ENCODE peak calls at places on chromosomes 11 and 22, in four cellular contexts. M is NCI-H2081, N is GM18507, W is GM06990. E is an unnamed sample.

GRCh38 chr22:35425546-35425945 is 25.6 kb downstream of the MCM5 start:
- DNase-seq in M (no peak), N (no peak), W (no peak), E (no peak)

GRCh38 chr22:26484360-26484706 is 656 bp downstream of the SRRD start:
- DNase-seq in M (no peak), N (no peak), W (no peak), E (no peak)

GRCh38 chr11:65873280-65874156 is 918 bp upstream of the EFEMP2 start:
- DNase-seq in M (peak), N (peak), W (peak), E (peak)

GRCh38 chr11:9040410-9040809 is 36.6 kb upstream of the NRIP3 start:
- DNase-seq in M (no peak), N (no peak), W (no peak), E (no peak)

GRCh38 chr11:71203681-71204080 is 48.7 kb downstream of the SHANK2 start:
- DNase-seq in M (no peak), N (no peak), W (no peak), E (no peak)

GRCh38 chr22:38697055-38697980 is 3.4 kb downstream of the JOSD1 start:
- DNase-seq in M (no peak), N (no peak), W (no peak), E (no peak)

GRCh38 chr11:98601181-98601773 is 419.5 kb upstream of the CNTN5 start:
- DNase-seq in M (no peak), N (no peak), W (no peak), E (peak)

GRCh38 chr11:107017433-107018227 is 646 bp downstream of the GUCY1A2 start:
- DNase-seq in M (peak), N (no peak), W (peak), E (no peak)

E was measured in KG1.